ENCODE peak calls at places on chromosomes 6 and 20, in nine cellular contexts. W is ovary, Y is epithelial cell of esophagus, G is pancreas, F is adrenal gland, N is cardiac fibroblast, K is lower lobe of right lung, L is AG04450, C is epithelial cell of proximal tubule. U is an unnamed sample.
A peak's percentile ranks its signal among the peaks of the same experiment; 100 is the strongest.

GRCh38 chr6:156933201-156934053 is 156.2 kb downstream of the ARID1B start:
- DNase-seq in W (no peak), Y (peak; percentile 47), G (peak; percentile 74), F (peak; percentile 40), N (no peak), K (peak; percentile 67), L (no peak), C (no peak), U (no peak)

GRCh38 chr6:7640607-7641577 is 50.9 kb downstream of the SNRNP48 start:
- DNase-seq in W (no peak), Y (peak; percentile 95), G (no peak), F (peak; percentile 20), N (peak; percentile 88), K (no peak), L (peak; percentile 43), C (peak; percentile 73), U (peak; percentile 85)

GRCh38 chr6:27157461-27158315 is 89.8 kb upstream of the PRSS16 start:
- DNase-seq in W (peak; percentile 62), Y (peak; percentile 75), G (peak; percentile 65), F (peak; percentile 46), N (peak; percentile 93), K (peak; percentile 73), L (no peak), C (no peak), U (peak; percentile 58)

GRCh38 chr6:35441642-35442041 is 10.5 kb upstream of the FANCE start:
- DNase-seq in W (no peak), Y (no peak), G (no peak), F (no peak), N (no peak), K (no peak), L (no peak), C (no peak), U (no peak)

GRCh38 chr6:37354526-37355384 is 972 bp downstream of the RNF8 start:
- DNase-seq in W (peak; percentile 43), Y (peak; percentile 41), G (peak; percentile 31), F (peak; percentile 42), N (peak; percentile 15), K (peak; percentile 59), L (no peak), C (no peak), U (no peak)

GRCh38 chr6:162019311-162019710 is 708.3 kb downstream of the PRKN start:
- DNase-seq in W (no peak), Y (no peak), G (no peak), F (no peak), N (no peak), K (no peak), L (no peak), C (no peak), U (no peak)

GRCh38 chr6:78611886-78612480 is 255.4 kb upstream of the IRAK1BP1 start:
- DNase-seq in W (no peak), Y (peak; percentile 42), G (no peak), F (no peak), N (peak; percentile 57), K (no peak), L (no peak), C (no peak), U (peak; percentile 28)

GRCh38 chr20:30985386-30985785 is 272.1 kb upstream of the DEFB115 start:
- DNase-seq in W (no peak), Y (no peak), G (no peak), F (no peak), N (no peak), K (peak; percentile 12), L (no peak), C (no peak), U (no peak)

GRCh38 chr20:8267009-8267408 is 134.9 kb downstream of the PLCB1 start:
- DNase-seq in W (no peak), Y (no peak), G (no peak), F (no peak), N (no peak), K (no peak), L (no peak), C (no peak), U (no peak)

GRCh38 chr6:22474283-22474682 is 95.1 kb upstream of the HDGFL1 start:
- DNase-seq in W (no peak), Y (no peak), G (no peak), F (no peak), N (no peak), K (no peak), L (no peak), C (no peak), U (no peak)

GRCh38 chr6:26457796-26458688 is at the start of gene BTN2A1:
- DNase-seq in W (peak; percentile 68), Y (peak; percentile 93), G (peak; percentile 63), F (peak; percentile 87), N (peak; percentile 96), K (peak; percentile 76), L (peak; percentile 79), C (peak; percentile 83), U (peak; percentile 95)

GRCh38 chr20:32731882-32732266 is 11.4 kb downstream of the COMMD7 start:
- DNase-seq in W (no peak), Y (peak; percentile 63), G (no peak), F (no peak), N (peak; percentile 38), K (peak; percentile 68), L (no peak), C (no peak), U (peak; percentile 76)

GRCh38 chr6:44138717-44139350 is 11.5 kb downstream of the TMEM63B start:
- DNase-seq in W (no peak), Y (no peak), G (no peak), F (no peak), N (no peak), K (no peak), L (no peak), C (no peak), U (no peak)

GRCh38 chr6:159645659-159646058 is 47.4 kb downstream of the SOD2 start:
- DNase-seq in W (no peak), Y (no peak), G (no peak), F (no peak), N (peak; percentile 57), K (no peak), L (no peak), C (no peak), U (peak; percentile 17)

GRCh38 chr20:9609892-9610502 is 95.6 kb downstream of the LAMP5 start:
- DNase-seq in W (no peak), Y (peak; percentile 77), G (no peak), F (peak; percentile 65), N (peak; percentile 86), K (no peak), L (peak; percentile 36), C (peak; percentile 30), U (peak; percentile 78)

GRCh38 chr6:151136141-151136755 is 103.5 kb upstream of the AKAP12 start:
- DNase-seq in W (peak; percentile 43), Y (no peak), G (no peak), F (no peak), N (no peak), K (no peak), L (no peak), C (peak; percentile 57), U (peak; percentile 37)

GRCh38 chr6:113120577-113121285 is 736.4 kb upstream of the MARCKS start:
- DNase-seq in W (no peak), Y (peak; percentile 74), G (no peak), F (no peak), N (peak; percentile 95), K (no peak), L (no peak), C (no peak), U (peak; percentile 100)

GRCh38 chr20:48049171-48049570 is 263.9 kb upstream of the SULF2 start:
- DNase-seq in W (no peak), Y (no peak), G (no peak), F (no peak), N (no peak), K (no peak), L (no peak), C (no peak), U (no peak)

GRCh38 chr6:5536644-5537043 is 275.3 kb downstream of the FARS2 start:
- DNase-seq in W (no peak), Y (no peak), G (no peak), F (no peak), N (no peak), K (no peak), L (no peak), C (no peak), U (no peak)

GRCh38 chr6:20954325-20954724 is 420.1 kb downstream of the CDKAL1 start:
- DNase-seq in W (no peak), Y (no peak), G (no peak), F (no peak), N (no peak), K (no peak), L (no peak), C (no peak), U (no peak)

GRCh38 chr6:56995347-56995746 is 40.4 kb downstream of the BEND6 start:
- DNase-seq in W (no peak), Y (peak; percentile 31), G (no peak), F (no peak), N (no peak), K (no peak), L (no peak), C (no peak), U (no peak)

GRCh38 chr6:118844915-118845314 is 49.0 kb upstream of the ASF1A start:
- DNase-seq in W (no peak), Y (no peak), G (no peak), F (no peak), N (peak; percentile 10), K (no peak), L (no peak), C (no peak), U (no peak)

GRCh38 chr6:137415127-137415833 is 78.9 kb downstream of the OLIG3 start:
- DNase-seq in W (peak; percentile 23), Y (peak; percentile 63), G (peak; percentile 37), F (peak; percentile 56), N (peak; percentile 76), K (peak; percentile 57), L (peak; percentile 7), C (peak; percentile 44), U (peak; percentile 57)

GRCh38 chr6:48272518-48272917 is 161.5 kb upstream of the PTCHD4 start:
- DNase-seq in W (no peak), Y (no peak), G (no peak), F (no peak), N (no peak), K (no peak), L (no peak), C (no peak), U (no peak)
- TF ChIP-seq CTCF in W (no peak), Y (no peak), G (no peak), F (no peak), N (no peak), K (no peak), L (no peak), C (no peak), U (no peak)

GRCh38 chr20:49283176-49283702 is 5.4 kb upstream of the ZNFX1 start:
- DNase-seq in W (no peak), Y (no peak), G (no peak), F (no peak), N (no peak), K (no peak), L (no peak), C (no peak), U (no peak)
- H3K4me3 ChIP-seq in W (no peak overlapping the region), Y (peak overlapping the region; percentile 100), G (no peak overlapping the region), F (no peak overlapping the region), N (peak overlapping the region; percentile 94), K (no peak overlapping the region), L (peak overlapping the region; percentile 31), C (no peak overlapping the region), U (peak overlapping the region; percentile 34)

GRCh38 chr6:140817176-140817575 is 1315.5 kb upstream of the GJE1 start:
- DNase-seq in W (no peak), Y (peak; percentile 7), G (no peak), F (no peak), N (no peak), K (no peak), L (no peak), C (no peak), U (no peak)
- TF ChIP-seq CTCF in W (no peak), Y (no peak), G (no peak), F (no peak), N (no peak), K (no peak), L (no peak), C (no peak), U (no peak)

GRCh38 chr6:165805067-165805525 is 142.1 kb upstream of the PDE10A start:
- DNase-seq in W (no peak), Y (no peak), G (no peak), F (no peak), N (no peak), K (no peak), L (no peak), C (no peak), U (no peak)
- H3K4me3 ChIP-seq in W (peak overlapping the region; percentile 45), Y (no peak overlapping the region), G (no peak overlapping the region), F (peak overlapping the region; percentile 45), N (peak overlapping the region; percentile 50), K (peak overlapping the region; percentile 37), L (no peak overlapping the region), C (no peak overlapping the region), U (no peak overlapping the region)

U was measured in fibroblast of villous mesenchyme.